ENCODE peak calls at places on chromosomes 5 and 9, in four cellular contexts. V is tibial artery, H is brain microvascular endothelial cell, A is RWPE1. O is an unnamed sample.
A peak's percentile ranks its signal among the peaks of the same experiment; 100 is the strongest.

GRCh38 chr9:35907732-35908483 is 1.4 kb upstream of the SPAAR start:
- DNase-seq in H (peak; percentile 65), A (peak; percentile 97), V (peak; percentile 74), O (no peak)

GRCh38 chr9:33331411-33331891 is 41.1 kb downstream of the NFX1 start:
- DNase-seq in A (no peak), V (no peak), H (no peak), O (no peak)

GRCh38 chr9:81462759-81463158 is 226.6 kb downstream of the TLE1 start:
- DNase-seq in A (no peak), V (no peak), H (no peak), O (no peak)

GRCh38 chr5:179799644-179799973 is 5.8 kb downstream of the LTC4S start:
- DNase-seq in H (no peak), V (no peak), A (no peak), O (no peak)

GRCh38 chr5:4095918-4096630 is 500.4 kb downstream of the IRX1 start:
- DNase-seq in A (no peak), H (no peak), V (no peak), O (no peak)

GRCh38 chr5:139459451-139459934 is 3.0 kb downstream of the ECSCR start:
- DNase-seq in A (no peak), V (no peak), H (peak; percentile 59), O (no peak)

GRCh38 chr5:172534229-172535169 is 80.2 kb upstream of the SH3PXD2B start:
- DNase-seq in H (no peak), A (peak; percentile 61), V (no peak), O (peak; percentile 34)

GRCh38 chr5:67353500-67353931 is 156.9 kb upstream of the CD180 start:
- DNase-seq in V (no peak), A (no peak), H (no peak), O (no peak)

GRCh38 chr5:69334793-69335268 is 2.2 kb upstream of the CCDC125 start:
- DNase-seq in A (peak; percentile 81), H (peak; percentile 83), V (peak; percentile 88), O (peak; percentile 64)

GRCh38 chr9:135478858-135479468 is 619 bp upstream of the PPP1R26 start:
- DNase-seq in V (peak; percentile 47), A (peak; percentile 49), H (no peak), O (no peak)

GRCh38 chr9:137253717-137254623 is 1.2 kb upstream of the NELFB start:
- DNase-seq in H (no peak), A (no peak), V (no peak), O (no peak)

GRCh38 chr9:131420913-131421312 is 27.0 kb downstream of the PRRC2B start:
- DNase-seq in H (no peak), V (no peak), A (peak; percentile 36), O (no peak)
- TF ChIP-seq CTCF in H (peak; percentile 36), V (no peak), A (no peak), O (no peak)

DNA sequence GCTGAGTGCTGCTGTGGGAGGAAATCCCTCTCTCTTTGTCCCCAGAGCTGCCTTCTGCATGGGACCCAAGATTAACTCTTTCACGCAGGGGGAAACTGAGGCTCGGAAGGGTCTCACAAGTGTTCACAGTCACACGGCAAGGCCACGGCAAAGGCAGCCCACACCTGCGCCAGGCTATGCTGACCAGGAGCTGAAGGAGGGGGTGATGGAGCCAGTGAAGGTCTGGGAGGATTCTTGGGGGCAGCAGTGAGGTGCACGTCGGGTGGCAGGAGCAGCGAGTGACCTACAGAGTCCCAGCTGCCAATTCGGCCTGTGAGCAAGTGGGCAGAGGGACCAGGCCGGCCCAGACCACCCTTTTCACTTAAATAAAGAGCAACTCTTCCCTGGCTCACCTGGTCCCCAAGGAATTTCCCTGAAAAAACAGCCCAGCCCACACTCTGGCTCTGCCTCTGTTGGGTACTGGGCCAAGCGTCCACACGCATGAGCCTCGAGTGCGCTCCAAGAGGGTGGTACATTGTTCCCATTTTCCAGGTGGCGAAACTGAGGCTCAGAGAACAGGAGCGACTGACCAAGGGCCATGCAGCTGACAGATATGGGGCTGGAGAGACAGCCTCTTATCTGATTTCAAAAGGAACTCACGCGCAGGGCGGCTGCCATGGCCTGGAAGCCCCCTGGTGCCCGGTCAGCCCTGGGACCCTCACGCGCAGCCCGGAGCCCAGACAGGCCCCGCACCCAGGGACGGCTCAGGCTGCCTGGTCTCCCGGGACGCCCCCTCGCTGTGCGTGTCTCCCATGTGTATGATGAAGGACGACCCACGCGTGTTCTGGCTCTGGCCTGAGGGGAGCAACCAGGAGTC is 28.2 kb downstream of the SARDH start:
- DNase-seq in A (no peak), H (no peak), V (no peak), O (no peak)
- TF ChIP-seq CTCF in A (no peak), H (no peak), V (no peak), O (no peak)

GRCh38 chr9:85508616-85509015 is 233.1 kb downstream of the AGTPBP1 start:
- DNase-seq in H (no peak), A (peak; percentile 39), V (no peak), O (no peak)
- TF ChIP-seq CTCF in H (peak; percentile 17), A (no peak), V (no peak), O (no peak)

DNA sequence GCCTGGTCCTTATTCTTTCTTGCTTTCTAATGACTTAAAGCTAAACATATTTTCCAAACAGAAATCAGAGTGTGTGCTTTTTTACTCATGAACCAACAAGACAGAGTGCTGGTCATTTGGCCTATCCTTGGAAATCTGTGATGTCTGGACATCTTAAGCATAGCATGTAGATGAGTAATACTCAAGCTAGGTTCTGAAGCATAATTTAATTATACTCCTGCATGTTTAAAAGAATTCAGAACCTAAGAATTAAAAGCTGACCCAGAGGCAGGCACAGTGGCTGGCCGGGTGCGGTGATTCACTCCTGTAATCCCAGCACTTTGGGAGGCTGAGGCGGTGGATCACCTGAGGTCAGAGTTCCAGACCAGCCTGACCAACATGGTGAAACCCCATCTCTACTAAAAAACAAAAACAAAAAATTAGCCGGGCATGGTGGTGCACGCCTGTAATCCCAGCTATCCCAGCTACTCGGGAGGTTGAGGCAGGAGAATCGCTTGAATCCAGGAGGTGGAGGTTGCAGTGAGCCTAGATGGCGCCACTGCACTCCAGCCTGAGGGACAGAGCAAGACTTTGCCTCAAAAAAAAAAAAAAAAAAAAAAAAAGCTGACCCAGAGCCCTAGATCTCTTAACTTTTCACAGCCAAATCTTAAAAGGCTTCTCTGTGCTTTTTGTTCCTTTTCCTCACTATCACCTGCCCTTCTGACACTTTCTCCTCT is 16.2 kb upstream of the TJP2 start:
- DNase-seq in A (peak; percentile 38), V (no peak), H (peak; percentile 48), O (no peak)
- TF ChIP-seq CTCF in A (peak; percentile 26), V (no peak), H (peak; percentile 52), O (no peak)

GRCh38 chr5:76893294-76893693 is 43.5 kb downstream of the S100Z start:
- DNase-seq in H (no peak), V (no peak), A (no peak), O (no peak)
- TF ChIP-seq CTCF in H (no peak), V (no peak), A (no peak), O (no peak)